ENCODE peak calls at places on chromosomes 6 and 20, in five cellular contexts. One of them, this sample, is unnamed.

GRCh38 chr6:47137073-47137472 is 94.9 kb upstream of the ADGRF1 start:
- DNase-seq in IMR-90: no peak
- DNase-seq in H9: no peak
- DNase-seq in mesenchymal stem cell: no peak
- DNase-seq in mesendoderm: no peak
- DNase-seq in this sample: no peak

GRCh38 chr6:148915889-148916288 is 169.1 kb downstream of the UST start:
- DNase-seq in IMR-90: no peak
- DNase-seq in H9: no peak
- DNase-seq in mesenchymal stem cell: no peak
- DNase-seq in mesendoderm: no peak
- DNase-seq in this sample: no peak

GRCh38 chr6:107447663-107448216 is 11.6 kb downstream of the PDSS2 start:
- DNase-seq in IMR-90: no peak
- DNase-seq in H9: no peak
- DNase-seq in mesenchymal stem cell: no peak
- DNase-seq in mesendoderm: peak
- DNase-seq in this sample: no peak

GRCh38 chr6:22888147-22888831 is 318.9 kb downstream of the HDGFL1 start:
- DNase-seq in IMR-90: no peak
- DNase-seq in H9: no peak
- DNase-seq in mesenchymal stem cell: peak
- DNase-seq in mesendoderm: no peak
- DNase-seq in this sample: no peak

GRCh38 chr20:41592516-41593192 is 25.5 kb downstream of the CHD6 start:
- DNase-seq in IMR-90: no peak
- DNase-seq in H9: no peak
- DNase-seq in mesenchymal stem cell: no peak
- DNase-seq in mesendoderm: no peak
- DNase-seq in this sample: peak

GRCh38 chr6:80769101-80769500 is 662.6 kb downstream of the BCKDHB start:
- DNase-seq in IMR-90: peak
- DNase-seq in H9: no peak
- DNase-seq in mesenchymal stem cell: peak
- DNase-seq in mesendoderm: no peak
- DNase-seq in this sample: no peak

GRCh38 chr6:43851204-43851855 is 81.3 kb downstream of the VEGFA start:
- DNase-seq in IMR-90: peak
- DNase-seq in H9: no peak
- DNase-seq in mesenchymal stem cell: peak
- DNase-seq in mesendoderm: peak
- DNase-seq in this sample: no peak

GRCh38 chr6:170429457-170429856 is 122.9 kb downstream of the FAM120B start:
- DNase-seq in IMR-90: no peak
- DNase-seq in H9: no peak
- DNase-seq in mesenchymal stem cell: peak
- DNase-seq in mesendoderm: peak
- DNase-seq in this sample: no peak

GRCh38 chr6:71312089-71312488 is 23.5 kb downstream of the OGFRL1 start:
- DNase-seq in IMR-90: no peak
- DNase-seq in H9: no peak
- DNase-seq in mesenchymal stem cell: no peak
- DNase-seq in mesendoderm: no peak
- DNase-seq in this sample: no peak

GRCh38 chr6:36104836-36105235 is 25.5 kb upstream of the MAPK13 start:
- DNase-seq in IMR-90: peak
- DNase-seq in H9: no peak
- DNase-seq in mesenchymal stem cell: no peak
- DNase-seq in mesendoderm: no peak
- DNase-seq in this sample: no peak

GRCh38 chr6:81844686-81845085 is 92.2 kb upstream of the TENT5A start:
- DNase-seq in IMR-90: peak
- DNase-seq in H9: no peak
- DNase-seq in mesenchymal stem cell: no peak
- DNase-seq in mesendoderm: no peak
- DNase-seq in this sample: no peak

GRCh38 chr20:25136643-25137559 is 55.0 kb upstream of the VSX1 start:
- DNase-seq in IMR-90: peak
- DNase-seq in H9: no peak
- DNase-seq in mesenchymal stem cell: peak
- DNase-seq in mesendoderm: peak
- DNase-seq in this sample: no peak

GRCh38 chr6:111220383-111221031 is 133.2 kb downstream of the SLC16A10 start:
- DNase-seq in IMR-90: no peak
- DNase-seq in H9: no peak
- DNase-seq in mesenchymal stem cell: no peak
- DNase-seq in mesendoderm: no peak
- DNase-seq in this sample: no peak

GRCh38 chr6:14697427-14697826 is 548.4 kb upstream of the JARID2 start:
- DNase-seq in IMR-90: no peak
- DNase-seq in H9: no peak
- DNase-seq in mesenchymal stem cell: no peak
- DNase-seq in mesendoderm: no peak
- DNase-seq in this sample: no peak

GRCh38 chr6:161333410-161333809 is 59.5 kb upstream of the AGPAT4 start:
- DNase-seq in IMR-90: no peak
- DNase-seq in H9: no peak
- DNase-seq in mesenchymal stem cell: no peak
- DNase-seq in mesendoderm: no peak
- DNase-seq in this sample: no peak

GRCh38 chr20:2089447-2089846 is 12.2 kb upstream of the STK35 start:
- DNase-seq in IMR-90: no peak
- DNase-seq in H9: no peak
- DNase-seq in mesenchymal stem cell: no peak
- DNase-seq in mesendoderm: no peak
- DNase-seq in this sample: no peak

GRCh38 chr6:101001012-101001411 is 119.9 kb upstream of the ASCC3 start:
- DNase-seq in IMR-90: no peak
- DNase-seq in H9: no peak
- DNase-seq in mesenchymal stem cell: no peak
- DNase-seq in mesendoderm: peak
- DNase-seq in this sample: no peak

GRCh38 chr6:52696418-52696817 is 25.5 kb downstream of the TMEM14A start:
- DNase-seq in IMR-90: no peak
- DNase-seq in H9: no peak
- DNase-seq in mesenchymal stem cell: no peak
- DNase-seq in mesendoderm: peak
- DNase-seq in this sample: no peak

GRCh38 chr6:146883640-146884531 is 285.1 kb downstream of the ADGB start:
- DNase-seq in IMR-90: no peak
- DNase-seq in H9: no peak
- DNase-seq in mesenchymal stem cell: no peak
- DNase-seq in mesendoderm: no peak
- DNase-seq in this sample: no peak

GRCh38 chr20:11296221-11296620 is 621.5 kb upstream of the BTBD3 start:
- DNase-seq in IMR-90: no peak
- DNase-seq in H9: no peak
- DNase-seq in mesenchymal stem cell: no peak
- DNase-seq in mesendoderm: peak
- DNase-seq in this sample: no peak

GRCh38 chr20:57474816-57475215 is 50.1 kb downstream of the CTCFL start:
- DNase-seq in IMR-90: no peak
- DNase-seq in H9: no peak
- DNase-seq in mesenchymal stem cell: no peak
- DNase-seq in mesendoderm: no peak
- DNase-seq in this sample: no peak

DNA sequence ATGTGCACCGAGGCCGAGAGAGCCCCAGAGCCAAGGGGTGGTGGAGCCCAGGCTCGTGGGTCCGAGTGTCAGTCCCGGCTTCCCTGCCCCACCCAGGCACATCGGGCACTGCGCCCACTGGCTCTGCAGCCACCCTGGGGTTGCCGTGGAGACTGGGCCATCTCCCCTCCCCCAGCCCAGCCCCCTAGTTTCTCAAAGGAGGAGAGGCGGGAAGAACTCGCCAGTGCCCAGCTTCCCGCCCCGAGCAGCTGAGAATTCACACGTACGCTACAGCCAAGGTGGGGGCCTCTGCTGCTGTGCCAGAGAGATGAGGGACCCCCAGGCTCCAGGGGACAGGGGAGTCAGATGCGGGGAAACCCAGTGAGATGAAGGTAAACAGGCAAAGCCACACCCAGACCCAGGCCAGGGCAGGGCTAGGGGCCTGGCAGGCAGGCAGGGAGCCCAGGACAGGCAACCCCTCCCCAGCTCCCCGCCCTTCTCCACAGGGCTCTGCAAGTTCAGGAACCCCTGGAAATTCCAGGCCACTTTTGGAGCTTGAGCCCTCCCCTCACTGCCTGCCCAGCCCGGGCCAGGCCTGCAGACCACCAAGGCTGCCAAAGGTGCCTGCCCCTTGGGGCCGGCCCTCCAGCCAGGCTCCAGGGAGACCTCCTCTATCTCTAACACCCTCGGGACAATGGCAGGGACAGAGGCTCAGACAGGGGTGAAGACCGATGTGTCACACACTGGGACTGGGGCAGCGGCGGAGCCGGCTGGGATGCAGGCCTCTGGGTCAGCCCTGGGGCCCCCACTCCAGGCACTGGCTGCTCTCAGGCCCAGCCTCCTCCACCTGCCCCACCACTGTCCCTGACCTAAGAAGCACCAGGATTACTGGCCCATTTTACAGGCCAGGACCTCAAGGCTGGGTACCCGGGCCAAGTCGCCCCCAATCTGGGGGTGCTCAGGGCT is 6.0 kb downstream of the LAMA5 start:
- DNase-seq in IMR-90: no peak
- DNase-seq in H9: peak
- DNase-seq in mesenchymal stem cell: no peak
- DNase-seq in mesendoderm: peak
- DNase-seq in this sample: peak
- H3K23ac ChIP-seq in IMR-90: no peak
- H3K23ac ChIP-seq in H9: no peak
- H3K23ac ChIP-seq in mesenchymal stem cell: no peak
- H3K23ac ChIP-seq in mesendoderm: no peak
- H3K23ac ChIP-seq in this sample: no peak

GRCh38 chr20:36474563-36474962 is 66.8 kb upstream of the MYL9 start:
- DNase-seq in IMR-90: no peak
- DNase-seq in H9: no peak
- DNase-seq in mesenchymal stem cell: no peak
- DNase-seq in mesendoderm: no peak
- DNase-seq in this sample: no peak

GRCh38 chr20:36471885-36472642 is 69.3 kb upstream of the MYL9 start:
- DNase-seq in IMR-90: no peak
- DNase-seq in H9: no peak
- DNase-seq in mesenchymal stem cell: no peak
- DNase-seq in mesendoderm: no peak
- DNase-seq in this sample: no peak

GRCh38 chr20:36470482-36471062 is 70.7 kb upstream of the MYL9 start:
- DNase-seq in IMR-90: no peak
- DNase-seq in H9: no peak
- DNase-seq in mesenchymal stem cell: no peak
- DNase-seq in mesendoderm: no peak
- DNase-seq in this sample: no peak

GRCh38 chr20:36472656-36473071 is 68.7 kb upstream of the MYL9 start:
- DNase-seq in IMR-90: no peak
- DNase-seq in H9: peak
- DNase-seq in mesenchymal stem cell: peak
- DNase-seq in mesendoderm: peak
- DNase-seq in this sample: no peak

DNA sequence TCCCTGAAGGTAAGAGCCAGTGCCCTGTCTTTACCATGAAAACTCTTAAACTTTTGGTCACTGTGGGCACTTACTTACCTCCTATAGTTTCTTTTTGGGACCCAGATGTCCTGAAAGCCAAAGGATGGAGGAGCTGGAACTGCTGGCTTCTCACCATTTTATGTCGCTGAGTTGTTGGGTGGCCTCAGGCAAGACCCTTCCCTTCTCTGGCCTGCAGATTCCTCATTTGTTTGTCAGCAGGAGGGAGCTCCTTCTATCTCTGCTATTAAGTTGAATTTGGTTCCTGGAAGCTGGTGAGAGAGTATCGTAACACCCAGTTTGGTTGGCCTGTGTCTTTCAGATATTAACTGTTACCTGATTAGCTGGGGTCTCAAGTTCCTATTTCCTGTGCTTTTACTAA is 68.2 kb upstream of the MYL9 start:
- DNase-seq in IMR-90: no peak
- DNase-seq in H9: no peak
- DNase-seq in mesenchymal stem cell: no peak
- DNase-seq in mesendoderm: peak
- DNase-seq in this sample: no peak
- H3K23ac ChIP-seq in IMR-90: no peak
- H3K23ac ChIP-seq in H9: no peak
- H3K23ac ChIP-seq in mesenchymal stem cell: no peak
- H3K23ac ChIP-seq in mesendoderm: no peak
- H3K23ac ChIP-seq in this sample: no peak

DNA sequence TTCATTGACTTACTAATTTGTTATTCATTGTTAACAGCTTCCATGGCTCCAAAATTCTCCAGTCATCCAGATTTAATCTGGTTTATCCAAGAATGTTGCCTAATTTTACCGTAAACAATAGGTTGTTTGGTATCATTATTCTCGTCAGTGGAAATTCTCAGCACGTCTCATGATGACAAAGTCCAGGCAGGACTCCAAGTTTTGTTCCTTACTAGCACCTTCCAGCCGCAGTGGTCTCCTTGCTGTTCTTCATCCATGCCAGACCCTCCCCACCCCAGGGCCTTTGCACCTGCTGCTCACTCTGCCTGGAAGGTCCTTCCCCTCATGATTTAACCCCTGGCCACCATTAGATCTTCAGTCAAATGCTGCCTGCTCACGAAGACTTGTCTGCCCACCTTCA is 48.1 kb upstream of the NAA20 start:
- DNase-seq in IMR-90: no peak
- DNase-seq in H9: no peak
- DNase-seq in mesenchymal stem cell: no peak
- DNase-seq in mesendoderm: no peak
- DNase-seq in this sample: no peak
- H3K23ac ChIP-seq in IMR-90: no peak
- H3K23ac ChIP-seq in H9: no peak
- H3K23ac ChIP-seq in mesenchymal stem cell: no peak
- H3K23ac ChIP-seq in mesendoderm: no peak
- H3K23ac ChIP-seq in this sample: no peak

DNA sequence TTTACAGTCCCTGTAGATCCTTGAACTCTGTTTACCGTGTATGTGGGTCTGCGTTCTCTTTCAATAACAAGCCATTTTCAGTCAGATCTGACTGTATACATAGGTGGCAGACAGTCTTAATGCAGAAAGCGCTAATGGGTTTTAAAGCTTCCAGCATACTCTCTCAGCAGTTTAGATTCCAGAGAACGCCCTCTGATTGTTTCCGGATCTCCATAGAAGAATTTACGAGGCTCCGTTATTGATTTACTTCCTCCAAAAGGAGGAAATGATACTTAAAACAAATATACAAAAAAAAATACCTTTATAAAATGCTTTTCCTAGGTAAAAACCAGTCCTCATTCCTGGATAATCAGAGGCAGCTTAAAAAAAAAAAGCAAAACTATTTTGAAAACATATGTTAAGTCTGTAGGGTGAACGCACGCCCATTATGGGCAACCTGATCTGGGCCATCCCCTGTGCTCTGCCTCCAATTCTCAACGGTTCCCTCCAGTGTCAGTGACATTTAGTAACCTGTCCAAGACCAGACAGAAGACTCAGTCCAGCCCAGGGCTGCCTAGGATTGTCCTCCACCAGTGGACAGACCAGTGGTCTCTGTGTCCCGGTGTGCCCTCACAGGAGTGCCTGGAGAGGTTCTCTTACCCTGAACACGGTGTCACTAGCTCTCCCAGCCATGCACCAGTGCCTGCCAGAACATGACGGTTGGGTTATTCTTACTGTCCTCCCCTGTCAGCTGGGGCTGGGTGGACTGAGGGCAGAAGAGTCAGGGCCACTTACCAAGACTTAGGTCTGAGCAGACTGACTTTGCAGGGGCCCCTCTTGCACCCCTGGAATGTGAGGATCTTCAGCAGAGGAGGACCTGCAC is 217.3 kb downstream of the ARID1B start:
- DNase-seq in IMR-90: no peak
- DNase-seq in H9: no peak
- DNase-seq in mesenchymal stem cell: no peak
- DNase-seq in mesendoderm: no peak
- DNase-seq in this sample: no peak
- H3K23ac ChIP-seq in IMR-90: peak
- H3K23ac ChIP-seq in H9: no peak
- H3K23ac ChIP-seq in mesenchymal stem cell: no peak
- H3K23ac ChIP-seq in mesendoderm: no peak
- H3K23ac ChIP-seq in this sample: no peak

This sample was measured in H1.